ENCODE peak calls at places on chromosomes 1 and 21, in ten cellular contexts. One of them, this sample, is unnamed. For H3K27me3 and H3K9me3, the result is how much of the 10 kb centered on the place peaks cover.

GRCh38 chr1:174953657-174954435 is 45.9 kb upstream of the CACYBP start:
- DNase-seq in SK-N-SH: peak
- DNase-seq in body of pancreas: no peak
- DNase-seq in thoracic aorta: no peak
- DNase-seq in heart left ventricle: no peak
- DNase-seq in sigmoid colon: no peak
- DNase-seq in GM12878: no peak
- DNase-seq in IMR-90: no peak
- DNase-seq in fibroblast of lung: no peak
- DNase-seq in upper lobe of left lung: no peak
- DNase-seq in this sample: no peak

GRCh38 chr1:228236744-228237143 is 28.9 kb downstream of the OBSCN start:
- DNase-seq in SK-N-SH: no peak
- DNase-seq in body of pancreas: peak
- DNase-seq in thoracic aorta: no peak
- DNase-seq in heart left ventricle: no peak
- DNase-seq in sigmoid colon: no peak
- DNase-seq in GM12878: no peak
- DNase-seq in IMR-90: peak
- DNase-seq in fibroblast of lung: peak
- DNase-seq in upper lobe of left lung: no peak
- DNase-seq in this sample: no peak

GRCh38 chr1:58702766-58703165 is 2.9 kb upstream of the MYSM1 start:
- DNase-seq in SK-N-SH: no peak
- DNase-seq in body of pancreas: no peak
- DNase-seq in thoracic aorta: no peak
- DNase-seq in heart left ventricle: no peak
- DNase-seq in sigmoid colon: no peak
- DNase-seq in GM12878: no peak
- DNase-seq in IMR-90: no peak
- DNase-seq in fibroblast of lung: no peak
- DNase-seq in upper lobe of left lung: no peak
- DNase-seq in this sample: no peak

GRCh38 chr1:53545663-53546408 is 86.6 kb downstream of the DMRTB1 start:
- DNase-seq in SK-N-SH: peak
- DNase-seq in body of pancreas: peak
- DNase-seq in thoracic aorta: no peak
- DNase-seq in heart left ventricle: peak
- DNase-seq in sigmoid colon: peak
- DNase-seq in GM12878: no peak
- DNase-seq in IMR-90: peak
- DNase-seq in fibroblast of lung: no peak
- DNase-seq in upper lobe of left lung: no peak
- DNase-seq in this sample: no peak

GRCh38 chr1:154418062-154418897 is 13.1 kb downstream of the IL6R start:
- DNase-seq in SK-N-SH: peak
- DNase-seq in body of pancreas: peak
- DNase-seq in thoracic aorta: no peak
- DNase-seq in heart left ventricle: no peak
- DNase-seq in sigmoid colon: no peak
- DNase-seq in GM12878: no peak
- DNase-seq in IMR-90: no peak
- DNase-seq in fibroblast of lung: peak
- DNase-seq in upper lobe of left lung: peak
- DNase-seq in this sample: no peak

GRCh38 chr21:15730484-15731242 is 881 bp downstream of the USP25 start:
- DNase-seq in SK-N-SH: no peak
- DNase-seq in body of pancreas: no peak
- DNase-seq in thoracic aorta: no peak
- DNase-seq in heart left ventricle: no peak
- DNase-seq in sigmoid colon: no peak
- DNase-seq in GM12878: no peak
- DNase-seq in IMR-90: no peak
- DNase-seq in fibroblast of lung: no peak
- DNase-seq in upper lobe of left lung: no peak
- DNase-seq in this sample: no peak

GRCh38 chr1:25912076-25912831 is 6.0 kb upstream of the STMN1 start:
- DNase-seq in SK-N-SH: no peak
- DNase-seq in body of pancreas: no peak
- DNase-seq in thoracic aorta: no peak
- DNase-seq in heart left ventricle: no peak
- DNase-seq in sigmoid colon: no peak
- DNase-seq in GM12878: no peak
- DNase-seq in IMR-90: peak
- DNase-seq in fibroblast of lung: peak
- DNase-seq in upper lobe of left lung: no peak
- DNase-seq in this sample: no peak

GRCh38 chr1:225548140-225548857 is 104.6 kb downstream of the ENAH start:
- DNase-seq in SK-N-SH: no peak
- DNase-seq in body of pancreas: no peak
- DNase-seq in thoracic aorta: no peak
- DNase-seq in heart left ventricle: no peak
- DNase-seq in sigmoid colon: no peak
- DNase-seq in GM12878: no peak
- DNase-seq in IMR-90: peak
- DNase-seq in fibroblast of lung: no peak
- DNase-seq in upper lobe of left lung: no peak
- DNase-seq in this sample: no peak

GRCh38 chr1:76901158-76901767 is 34.0 kb downstream of the ST6GALNAC5 start:
- DNase-seq in SK-N-SH: peak
- DNase-seq in body of pancreas: no peak
- DNase-seq in thoracic aorta: no peak
- DNase-seq in heart left ventricle: no peak
- DNase-seq in sigmoid colon: no peak
- DNase-seq in GM12878: peak
- DNase-seq in IMR-90: peak
- DNase-seq in fibroblast of lung: peak
- DNase-seq in upper lobe of left lung: peak
- DNase-seq in this sample: no peak

GRCh38 chr1:174031099-174031498 is 8.9 kb upstream of the RC3H1 start:
- DNase-seq in SK-N-SH: no peak
- DNase-seq in body of pancreas: no peak
- DNase-seq in thoracic aorta: no peak
- DNase-seq in heart left ventricle: no peak
- DNase-seq in sigmoid colon: no peak
- DNase-seq in GM12878: no peak
- DNase-seq in IMR-90: no peak
- DNase-seq in fibroblast of lung: no peak
- DNase-seq in upper lobe of left lung: no peak
- DNase-seq in this sample: no peak

GRCh38 chr1:234887026-234887910 is 241.4 kb downstream of the TOMM20 start:
- DNase-seq in SK-N-SH: no peak
- DNase-seq in body of pancreas: no peak
- DNase-seq in thoracic aorta: no peak
- DNase-seq in heart left ventricle: no peak
- DNase-seq in sigmoid colon: peak
- DNase-seq in GM12878: no peak
- DNase-seq in IMR-90: peak
- DNase-seq in fibroblast of lung: peak
- DNase-seq in upper lobe of left lung: no peak
- DNase-seq in this sample: no peak

GRCh38 chr1:73626326-73626725 is 571.6 kb downstream of the LRRIQ3 start:
- DNase-seq in SK-N-SH: no peak
- DNase-seq in body of pancreas: no peak
- DNase-seq in thoracic aorta: no peak
- DNase-seq in heart left ventricle: no peak
- DNase-seq in sigmoid colon: no peak
- DNase-seq in GM12878: no peak
- DNase-seq in IMR-90: no peak
- DNase-seq in fibroblast of lung: peak
- DNase-seq in upper lobe of left lung: no peak
- DNase-seq in this sample: no peak

GRCh38 chr21:46561448-46562095 is 43.3 kb downstream of the S100B start:
- DNase-seq in SK-N-SH: no peak
- DNase-seq in body of pancreas: no peak
- DNase-seq in thoracic aorta: no peak
- DNase-seq in heart left ventricle: no peak
- DNase-seq in sigmoid colon: no peak
- DNase-seq in GM12878: no peak
- DNase-seq in IMR-90: no peak
- DNase-seq in fibroblast of lung: no peak
- DNase-seq in upper lobe of left lung: no peak
- DNase-seq in this sample: no peak

GRCh38 chr1:47970882-47971281 is 26.3 kb downstream of the TRABD2B start:
- DNase-seq in SK-N-SH: peak
- DNase-seq in body of pancreas: no peak
- DNase-seq in thoracic aorta: no peak
- DNase-seq in heart left ventricle: no peak
- DNase-seq in sigmoid colon: no peak
- DNase-seq in GM12878: no peak
- DNase-seq in IMR-90: no peak
- DNase-seq in fibroblast of lung: no peak
- DNase-seq in upper lobe of left lung: no peak
- DNase-seq in this sample: no peak

GRCh38 chr1:65494671-65495070 is 74.2 kb downstream of the LEPR start:
- DNase-seq in SK-N-SH: no peak
- DNase-seq in body of pancreas: no peak
- DNase-seq in thoracic aorta: no peak
- DNase-seq in heart left ventricle: no peak
- DNase-seq in sigmoid colon: no peak
- DNase-seq in GM12878: no peak
- DNase-seq in IMR-90: no peak
- DNase-seq in fibroblast of lung: no peak
- DNase-seq in upper lobe of left lung: no peak
- DNase-seq in this sample: no peak

GRCh38 chr1:205026181-205026580 is 16.8 kb upstream of the CNTN2 start:
- DNase-seq in SK-N-SH: no peak
- DNase-seq in body of pancreas: no peak
- DNase-seq in thoracic aorta: no peak
- DNase-seq in heart left ventricle: no peak
- DNase-seq in sigmoid colon: no peak
- DNase-seq in GM12878: no peak
- DNase-seq in IMR-90: no peak
- DNase-seq in fibroblast of lung: no peak
- DNase-seq in upper lobe of left lung: no peak
- DNase-seq in this sample: no peak

DNA sequence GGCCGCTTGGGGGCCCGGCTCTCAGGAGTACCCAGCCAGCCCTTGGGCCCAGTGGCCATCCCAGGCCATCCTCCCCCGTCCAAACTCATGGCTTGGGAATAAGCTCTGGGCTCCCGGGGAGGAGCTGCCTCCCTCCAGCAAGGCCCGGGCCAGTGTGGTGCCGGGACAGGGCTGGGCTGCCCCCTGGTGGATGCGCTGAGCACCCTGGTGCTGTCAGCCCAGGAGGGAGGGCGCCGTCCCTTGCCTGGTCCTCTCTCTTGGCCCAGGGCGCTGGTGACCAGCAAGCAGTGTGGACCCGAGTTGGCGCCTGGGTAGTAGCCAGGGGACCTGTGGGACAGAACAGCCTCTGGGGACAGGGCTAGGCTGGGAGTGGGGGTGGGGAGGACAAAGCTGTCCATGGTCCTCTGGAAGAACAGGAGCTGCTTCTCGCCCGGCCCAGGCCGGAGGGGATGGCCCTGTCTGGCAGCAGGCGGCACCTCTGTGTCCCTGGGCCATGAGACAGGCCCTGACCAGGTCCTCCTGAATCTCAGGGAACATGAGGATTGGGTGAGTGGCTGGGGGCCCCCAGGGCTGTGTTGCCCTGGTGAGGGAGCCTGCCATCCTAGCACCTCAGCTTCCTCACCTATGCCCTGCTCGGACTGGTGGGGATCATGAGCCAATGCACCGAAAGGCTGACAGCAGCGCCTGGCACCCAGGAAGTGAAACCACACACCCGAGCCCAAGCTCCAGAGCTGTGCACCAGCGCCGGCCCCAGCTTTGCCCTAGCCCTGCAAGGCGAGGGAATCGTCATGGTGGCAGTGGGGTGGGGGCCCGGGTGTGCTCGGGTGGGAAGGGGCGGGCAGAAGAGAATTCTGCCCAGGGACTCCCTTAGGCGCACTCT is 9.4 kb downstream of the MORN1 start:
- DNase-seq in SK-N-SH: peak
- DNase-seq in body of pancreas: peak
- DNase-seq in thoracic aorta: peak
- DNase-seq in heart left ventricle: peak
- DNase-seq in sigmoid colon: peak
- DNase-seq in GM12878: no peak
- DNase-seq in IMR-90: peak
- DNase-seq in fibroblast of lung: peak
- DNase-seq in upper lobe of left lung: peak
- DNase-seq in this sample: peak
- TF ChIP-seq CTCF in SK-N-SH: peak
- TF ChIP-seq CTCF in body of pancreas: peak
- TF ChIP-seq CTCF in thoracic aorta: peak
- TF ChIP-seq CTCF in heart left ventricle: peak
- TF ChIP-seq CTCF in sigmoid colon: peak
- TF ChIP-seq CTCF in GM12878: peak
- TF ChIP-seq CTCF in IMR-90: peak
- TF ChIP-seq CTCF in fibroblast of lung: peak
- TF ChIP-seq CTCF in upper lobe of left lung: peak
- TF ChIP-seq CTCF in this sample: peak

DNA sequence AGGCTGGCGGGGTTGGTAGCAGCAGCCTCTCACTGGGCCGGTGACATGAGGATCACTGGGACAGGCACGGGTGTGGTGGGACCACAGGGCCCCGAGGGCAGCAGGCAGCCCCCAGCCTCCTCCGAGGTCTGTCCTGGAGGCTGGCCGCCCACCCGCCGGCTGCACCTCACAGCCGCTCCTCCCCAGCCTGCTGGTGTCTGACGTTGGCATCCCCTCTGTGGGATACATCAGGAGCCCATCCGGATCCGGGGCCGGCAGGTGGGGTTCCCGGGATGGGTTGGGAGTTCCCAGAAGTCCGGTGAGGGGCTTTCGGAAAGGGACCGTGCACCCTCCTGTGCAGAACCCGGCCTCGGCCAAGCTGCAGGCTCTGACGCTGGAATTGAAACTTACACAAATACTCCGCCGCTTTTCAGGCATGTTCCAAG is 142.1 kb upstream of the ARHGEF16 start:
- DNase-seq in SK-N-SH: no peak
- DNase-seq in body of pancreas: no peak
- DNase-seq in thoracic aorta: no peak
- DNase-seq in heart left ventricle: no peak
- DNase-seq in sigmoid colon: no peak
- DNase-seq in GM12878: no peak
- DNase-seq in IMR-90: no peak
- DNase-seq in fibroblast of lung: no peak
- DNase-seq in upper lobe of left lung: no peak
- DNase-seq in this sample: no peak
- H3K27me3 ChIP-seq in SK-N-SH: under half
- H3K27me3 ChIP-seq in body of pancreas: under half
- H3K27me3 ChIP-seq in thoracic aorta: under half
- H3K27me3 ChIP-seq in heart left ventricle: under half
- H3K27me3 ChIP-seq in sigmoid colon: under half
- H3K27me3 ChIP-seq in GM12878: under half
- H3K27me3 ChIP-seq in IMR-90: under half
- H3K27me3 ChIP-seq in fibroblast of lung: under half
- H3K27me3 ChIP-seq in upper lobe of left lung: under half
- H3K27me3 ChIP-seq in this sample: under half

GRCh38 chr21:18899261-18899660 is 495.7 kb upstream of the TMPRSS15 start:
- DNase-seq in SK-N-SH: no peak
- DNase-seq in body of pancreas: no peak
- DNase-seq in thoracic aorta: no peak
- DNase-seq in heart left ventricle: no peak
- DNase-seq in sigmoid colon: no peak
- DNase-seq in GM12878: no peak
- DNase-seq in IMR-90: no peak
- DNase-seq in fibroblast of lung: no peak
- DNase-seq in upper lobe of left lung: no peak
- DNase-seq in this sample: no peak
- H3K9me3 ChIP-seq in SK-N-SH: under half
- H3K9me3 ChIP-seq in body of pancreas: under half
- H3K9me3 ChIP-seq in thoracic aorta: under half
- H3K9me3 ChIP-seq in heart left ventricle: under half
- H3K9me3 ChIP-seq in sigmoid colon: under half
- H3K9me3 ChIP-seq in GM12878: under half
- H3K9me3 ChIP-seq in IMR-90: under half
- H3K9me3 ChIP-seq in fibroblast of lung: under half
- H3K9me3 ChIP-seq in upper lobe of left lung: under half
- H3K9me3 ChIP-seq in this sample: under half

GRCh38 chr1:39266269-39266668 is 61.8 kb downstream of the MACF1 start:
- DNase-seq in SK-N-SH: no peak
- DNase-seq in body of pancreas: no peak
- DNase-seq in thoracic aorta: no peak
- DNase-seq in heart left ventricle: no peak
- DNase-seq in sigmoid colon: no peak
- DNase-seq in GM12878: no peak
- DNase-seq in IMR-90: no peak
- DNase-seq in fibroblast of lung: peak
- DNase-seq in upper lobe of left lung: no peak
- DNase-seq in this sample: no peak
- TF ChIP-seq CTCF in SK-N-SH: peak
- TF ChIP-seq CTCF in body of pancreas: no peak
- TF ChIP-seq CTCF in thoracic aorta: no peak
- TF ChIP-seq CTCF in heart left ventricle: no peak
- TF ChIP-seq CTCF in sigmoid colon: peak
- TF ChIP-seq CTCF in GM12878: peak
- TF ChIP-seq CTCF in IMR-90: peak
- TF ChIP-seq CTCF in fibroblast of lung: no peak
- TF ChIP-seq CTCF in upper lobe of left lung: no peak
- TF ChIP-seq CTCF in this sample: no peak

This sample was measured in CD4-positive, alpha-beta T cell.